ENCODE peak calls at places on chromosomes 7 and 10, in nine cellular contexts. E is cardiac muscle cell; C is small intestine; V is aorta; T is psoas muscle; R is CD8-positive, alpha-beta T cell; W is neuronal stem cell; U is testis; H is GM23338. A is an unnamed sample. For H3K4me1, the result is how much of the 10 kb centered on the place peaks cover.

GRCh38 chr10:1089017-1089689 is 33.0 kb downstream of the WDR37 start:
- DNase-seq in E (no peak), C (no peak), V (no peak), T (no peak), R (no peak), W (no peak), U (no peak), H (no peak), A (no peak)

GRCh38 chr10:86937502-86938154 is 19.8 kb downstream of the MMRN2 start:
- DNase-seq in E (no peak), C (no peak), V (no peak), T (no peak), R (no peak), W (no peak), U (no peak), H (no peak), A (no peak)

GRCh38 chr10:77926566-77927342 is at the start of gene DLG5:
- DNase-seq in E (peak), C (peak), V (peak), T (peak), R (no peak), W (peak), U (peak), H (peak), A (peak)

GRCh38 chr10:110870823-110871235 is 899 bp upstream of the PDCD4 start:
- DNase-seq in E (peak), C (no peak), V (no peak), T (peak), R (no peak), W (no peak), U (peak), H (no peak), A (no peak)

GRCh38 chr10:103890688-103891087 is 27.3 kb downstream of the STN1 start:
- DNase-seq in E (no peak), C (no peak), V (no peak), T (no peak), R (no peak), W (no peak), U (no peak), H (no peak), A (no peak)

GRCh38 chr10:7817576-7817975 is 729 bp upstream of the TAF3 start:
- DNase-seq in E (no peak), C (no peak), V (no peak), T (no peak), R (no peak), W (no peak), U (no peak), H (peak), A (no peak)

GRCh38 chr7:128108129-128108528 is 76.9 kb upstream of the LRRC4 start:
- DNase-seq in E (no peak), C (no peak), V (no peak), T (no peak), R (no peak), W (no peak), U (no peak), H (no peak), A (no peak)

GRCh38 chr10:87837445-87837844 is 19.4 kb upstream of the ATAD1 start:
- DNase-seq in E (no peak), C (no peak), V (no peak), T (no peak), R (no peak), W (no peak), U (no peak), H (no peak), A (no peak)

GRCh38 chr10:73774637-73775036 is 7.2 kb upstream of the CHCHD1 start:
- DNase-seq in E (peak), C (peak), V (no peak), T (no peak), R (no peak), W (no peak), U (no peak), H (no peak), A (no peak)

GRCh38 chr7:2437537-2438148 is 34.2 kb downstream of the CHST12 start:
- DNase-seq in E (no peak), C (peak), V (no peak), T (no peak), R (no peak), W (no peak), U (no peak), H (no peak), A (no peak)

GRCh38 chr10:104054430-104054829 is 31.2 kb downstream of the COL17A1 start:
- DNase-seq in E (no peak), C (no peak), V (no peak), T (no peak), R (no peak), W (no peak), U (no peak), H (no peak), A (no peak)

GRCh38 chr10:55311823-55312431 is 510.9 kb upstream of the PCDH15 start:
- DNase-seq in E (no peak), C (no peak), V (no peak), T (no peak), R (no peak), W (no peak), U (no peak), H (no peak), A (no peak)

GRCh38 chr10:97454330-97455036 is 8.5 kb downstream of the ZDHHC16 start:
- DNase-seq in E (peak), C (peak), V (no peak), T (no peak), R (peak), W (no peak), U (peak), H (no peak), A (no peak)

GRCh38 chr10:8137726-8138125 is 83.2 kb downstream of the GATA3 start:
- DNase-seq in E (no peak), C (no peak), V (no peak), T (no peak), R (peak), W (no peak), U (no peak), H (no peak), A (no peak)

GRCh38 chr7:30970594-30971094 is 6.9 kb downstream of the GHRHR start:
- DNase-seq in E (peak), C (no peak), V (no peak), T (no peak), R (no peak), W (no peak), U (no peak), H (peak), A (no peak)

GRCh38 chr10:113735913-113736312 is 15.6 kb upstream of the PLEKHS1 start:
- DNase-seq in E (peak), C (peak), V (no peak), T (no peak), R (no peak), W (no peak), U (no peak), H (peak), A (no peak)

GRCh38 chr7:103445228-103446020 is 583 bp downstream of the SLC26A5 start:
- DNase-seq in E (peak), C (peak), V (no peak), T (no peak), R (no peak), W (peak), U (no peak), H (peak), A (no peak)

GRCh38 chr7:154231732-154232131 is 179.5 kb downstream of the DPP6 start:
- DNase-seq in E (no peak), C (no peak), V (no peak), T (no peak), R (no peak), W (peak), U (peak), H (no peak), A (no peak)

GRCh38 chr10:31621733-31622132 is 302.7 kb downstream of the ZEB1 start:
- DNase-seq in E (no peak), C (no peak), V (no peak), T (peak), R (no peak), W (no peak), U (no peak), H (no peak), A (no peak)

GRCh38 chr7:23044581-23044980 is 30.7 kb upstream of the HYCC1 start:
- DNase-seq in E (no peak), C (no peak), V (no peak), T (no peak), R (no peak), W (no peak), U (no peak), H (no peak), A (no peak)

GRCh38 chr7:103141753-103142404 is 7.0 kb downstream of the NAPEPLD start:
- DNase-seq in E (peak), C (peak), V (no peak), T (no peak), R (no peak), W (no peak), U (no peak), H (no peak), A (no peak)

GRCh38 chr10:25933653-25934608 is at the start of gene MYO3A:
- DNase-seq in E (peak), C (no peak), V (no peak), T (no peak), R (no peak), W (peak), U (peak), H (peak), A (no peak)

GRCh38 chr7:91503934-91504575 is 239.8 kb downstream of the FZD1 start:
- DNase-seq in E (peak), C (no peak), V (no peak), T (no peak), R (no peak), W (no peak), U (no peak), H (no peak), A (no peak)

GRCh38 chr10:62096534-62096933 is 172.1 kb downstream of the RTKN2 start:
- DNase-seq in E (no peak), C (no peak), V (no peak), T (no peak), R (no peak), W (no peak), U (no peak), H (no peak), A (no peak)

GRCh38 chr10:86642499-86642898 is 11.8 kb upstream of the OPN4 start:
- DNase-seq in E (no peak), C (no peak), V (no peak), T (no peak), R (no peak), W (no peak), U (peak), H (no peak), A (no peak)

GRCh38 chr7:18400281-18400680 is 95.3 kb upstream of the HDAC9 start:
- DNase-seq in E (no peak), C (no peak), V (no peak), T (no peak), R (no peak), W (no peak), U (no peak), H (no peak), A (no peak)

GRCh38 chr7:134343136-134343535 is 26.4 kb upstream of the SLC35B4 start:
- DNase-seq in E (no peak), C (no peak), V (no peak), T (no peak), R (no peak), W (no peak), U (no peak), H (no peak), A (no peak)

GRCh38 chr7:93327006-93327633 is 95.0 kb downstream of the VPS50 start:
- DNase-seq in E (peak), C (no peak), V (no peak), T (no peak), R (no peak), W (no peak), U (no peak), H (no peak), A (no peak)

GRCh38 chr10:33410096-33410859 is 75.8 kb upstream of the NRP1 start:
- DNase-seq in E (no peak), C (no peak), V (no peak), T (no peak), R (no peak), W (no peak), U (no peak), H (no peak), A (no peak)

GRCh38 chr10:79081353-79082034 is 12.7 kb downstream of the ZMIZ1 start:
- DNase-seq in E (peak), C (no peak), V (peak), T (peak), R (no peak), W (no peak), U (no peak), H (no peak), A (no peak)

GRCh38 chr7:25431956-25432355 is 203.7 kb upstream of the NPVF start:
- DNase-seq in E (no peak), C (no peak), V (no peak), T (no peak), R (no peak), W (no peak), U (no peak), H (no peak), A (no peak)

GRCh38 chr10:58237014-58237830 is 30.5 kb downstream of the IPMK start:
- DNase-seq in E (peak), C (no peak), V (no peak), T (no peak), R (no peak), W (no peak), U (no peak), H (no peak), A (no peak)

GRCh38 chr10:100874702-100875483 is 37.9 kb upstream of the SLF2 start:
- DNase-seq in E (no peak), C (no peak), V (peak), T (no peak), R (no peak), W (no peak), U (no peak), H (no peak), A (no peak)

GRCh38 chr7:50628469-50629084 is 63.4 kb upstream of the DDC start:
- DNase-seq in E (no peak), C (no peak), V (no peak), T (peak), R (no peak), W (no peak), U (no peak), H (peak), A (no peak)

DNA sequence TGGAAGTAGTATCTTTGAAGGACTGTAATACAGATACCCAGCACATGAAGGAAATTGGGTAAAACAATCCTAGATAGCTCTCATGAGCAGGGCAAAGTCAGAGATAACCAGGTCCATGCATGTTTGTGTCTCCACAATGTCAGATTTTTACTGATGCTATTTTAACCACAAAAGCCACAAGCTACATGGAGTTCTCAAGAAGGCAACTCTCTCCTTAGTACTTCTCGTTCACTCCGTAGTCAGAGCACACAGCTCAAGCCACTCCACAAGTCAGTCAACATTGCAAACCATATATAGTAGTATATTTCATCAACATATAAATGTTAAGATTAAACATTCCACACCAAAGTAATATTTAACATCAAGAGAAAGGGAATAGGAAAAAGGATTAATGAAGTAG is 98.0 kb upstream of the PIK3CG start:
- DNase-seq in E (peak), C (no peak), V (no peak), T (no peak), R (no peak), W (no peak), U (no peak), H (no peak), A (no peak)
- H3K27ac ChIP-seq in E (no peak), C (peak), V (no peak), T (no peak), R (no peak), W (no peak), U (no peak), H (no peak), A (no peak)

GRCh38 chr10:125060486-125060850 is 99.9 kb downstream of the CTBP2 start:
- DNase-seq in E (no peak), C (no peak), V (no peak), T (no peak), R (no peak), W (no peak), U (no peak), H (no peak), A (no peak)

GRCh38 chr10:125060851-125061556 is 99.4 kb downstream of the CTBP2 start:
- DNase-seq in E (peak), C (peak), V (peak), T (peak), R (peak), W (peak), U (peak), H (peak), A (peak)

GRCh38 chr10:125062244-125063208 is 97.8 kb downstream of the CTBP2 start:
- DNase-seq in E (peak), C (no peak), V (no peak), T (peak), R (no peak), W (no peak), U (peak), H (no peak), A (no peak)

GRCh38 chr10:125060038-125060437 is 100.3 kb downstream of the CTBP2 start:
- DNase-seq in E (peak), C (no peak), V (no peak), T (no peak), R (no peak), W (no peak), U (no peak), H (no peak), A (no peak)

GRCh38 chr10:125061557-125062243 is 98.7 kb downstream of the CTBP2 start:
- DNase-seq in E (no peak), C (no peak), V (no peak), T (peak), R (no peak), W (no peak), U (no peak), H (no peak), A (no peak)
- H3K4me3 ChIP-seq in E (no peak), C (no peak), V (no peak), T (peak), R (no peak), W (no peak), U (no peak), H (no peak), A (no peak)

GRCh38 chr10:3761111-3761686 is 23.8 kb downstream of the KLF6 start:
- DNase-seq in E (no peak), C (no peak), V (no peak), T (no peak), R (no peak), W (no peak), U (no peak), H (no peak), A (no peak)
- H3K4me1 ChIP-seq in E (under half), C (under half), V (under half), T (under half), R (under half), W (under half), U (under half), H (under half), A (half or more)

DNA sequence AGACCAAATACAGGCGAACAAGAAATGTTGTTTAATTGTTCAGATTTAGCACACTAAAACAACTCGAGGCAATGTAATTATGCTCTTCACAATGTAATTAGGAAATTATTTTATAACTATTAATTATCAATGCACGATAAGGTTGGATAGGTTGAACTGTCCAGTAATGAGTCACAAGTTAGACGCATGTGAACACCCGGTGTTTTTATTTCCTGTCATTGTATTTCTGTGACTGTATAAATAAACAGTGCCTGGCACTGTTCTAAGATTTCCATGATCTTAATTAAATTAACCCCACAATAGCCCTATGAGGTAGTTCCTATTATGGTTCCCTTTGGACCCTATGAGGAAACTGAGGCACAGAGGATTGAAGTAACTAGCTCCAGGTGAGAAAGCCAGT is 26.2 kb downstream of the C10orf105 start:
- DNase-seq in E (peak), C (peak), V (no peak), T (no peak), R (no peak), W (no peak), U (no peak), H (no peak), A (no peak)
- H3K27ac ChIP-seq in E (no peak), C (peak), V (no peak), T (peak), R (no peak), W (no peak), U (no peak), H (no peak), A (no peak)